ENCODE peak calls at places on chromosomes 6 and 20, in eight cellular contexts. K, T, E, I, H, G, F and W are unnamed samples.

GRCh38 chr6:39144804-39145203 is 29.8 kb upstream of the SAYSD1 start:
- DNase-seq in K (no peak), T (no peak), E (no peak), I (no peak), H (no peak), G (no peak), F (no peak), W (no peak)

GRCh38 chr6:91659881-91660280 is 1073.0 kb upstream of the MAP3K7 start:
- DNase-seq in K (no peak), T (no peak), E (no peak), I (no peak), H (no peak), G (no peak), F (no peak), W (no peak)

GRCh38 chr6:90610671-90611542 is 24.0 kb upstream of the MAP3K7 start:
- DNase-seq in K (no peak), T (no peak), E (no peak), I (no peak), H (peak), G (no peak), F (peak), W (no peak)

GRCh38 chr6:142030115-142030619 is 102.6 kb upstream of the GJE1 start:
- DNase-seq in K (no peak), T (no peak), E (no peak), I (no peak), H (no peak), G (no peak), F (peak), W (no peak)

GRCh38 chr20:23118766-23119165 is 32.6 kb upstream of the CD93 start:
- DNase-seq in K (no peak), T (no peak), E (no peak), I (no peak), H (no peak), G (no peak), F (no peak), W (no peak)

GRCh38 chr6:150167479-150167873 is 24.6 kb downstream of the PPP1R14C start:
- DNase-seq in K (no peak), T (no peak), E (no peak), I (no peak), H (no peak), G (no peak), F (no peak), W (no peak)

GRCh38 chr6:43970068-43970912 is 157.0 kb downstream of the MRPL14 start:
- DNase-seq in K (no peak), T (no peak), E (no peak), I (no peak), H (no peak), G (no peak), F (no peak), W (no peak)

GRCh38 chr20:53849471-53850059 is 220.8 kb downstream of the BCAS1 start:
- DNase-seq in K (no peak), T (no peak), E (no peak), I (no peak), H (no peak), G (no peak), F (no peak), W (no peak)

GRCh38 chr6:143507358-143508145 is 4.0 kb downstream of the FUCA2 start:
- DNase-seq in K (peak), T (no peak), E (no peak), I (no peak), H (peak), G (no peak), F (no peak), W (no peak)

GRCh38 chr6:160424256-160424655 is 76.1 kb downstream of the SLC22A3 start:
- DNase-seq in K (no peak), T (no peak), E (peak), I (no peak), H (no peak), G (no peak), F (no peak), W (no peak)

GRCh38 chr6:1872649-1873131 is 263.0 kb downstream of the FOXC1 start:
- DNase-seq in K (peak), T (no peak), E (no peak), I (no peak), H (no peak), G (no peak), F (peak), W (no peak)

GRCh38 chr20:32681175-32682084 is 7.7 kb upstream of the C20orf203 start:
- DNase-seq in K (no peak), T (no peak), E (no peak), I (no peak), H (no peak), G (no peak), F (no peak), W (no peak)

GRCh38 chr6:136797977-136798376 is 5.7 kb upstream of the MAP3K5 start:
- DNase-seq in K (no peak), T (no peak), E (no peak), I (no peak), H (no peak), G (no peak), F (no peak), W (no peak)

GRCh38 chr6:43242908-43243648 is at the start of gene TTBK1:
- DNase-seq in K (no peak), T (no peak), E (no peak), I (no peak), H (no peak), G (no peak), F (no peak), W (peak)

GRCh38 chr6:122770835-122771601 is 8.5 kb upstream of the FABP7 start:
- DNase-seq in K (no peak), T (no peak), E (no peak), I (no peak), H (no peak), G (no peak), F (no peak), W (no peak)

GRCh38 chr20:57772349-57772964 is 62.6 kb upstream of the PMEPA1 start:
- DNase-seq in K (peak), T (no peak), E (no peak), I (peak), H (no peak), G (no peak), F (peak), W (peak)

GRCh38 chr6:118735320-118735719 is 83.9 kb upstream of the CEP85L start:
- DNase-seq in K (no peak), T (no peak), E (no peak), I (no peak), H (peak), G (no peak), F (no peak), W (no peak)

GRCh38 chr6:168167431-168168315 is 88.7 kb upstream of the FRMD1 start:
- DNase-seq in K (no peak), T (no peak), E (no peak), I (no peak), H (no peak), G (no peak), F (no peak), W (no peak)

GRCh38 chr6:32845381-32845884 is 1.6 kb upstream of the PSMB8 start:
- DNase-seq in K (no peak), T (peak), E (no peak), I (no peak), H (peak), G (no peak), F (no peak), W (peak)

GRCh38 chr6:148147431-148147830 is 195.2 kb upstream of the SASH1 start:
- DNase-seq in K (no peak), T (no peak), E (no peak), I (no peak), H (no peak), G (no peak), F (no peak), W (no peak)

GRCh38 chr6:146770965-146771735 is 172.4 kb downstream of the ADGB start:
- DNase-seq in K (no peak), T (no peak), E (no peak), I (peak), H (no peak), G (no peak), F (peak), W (peak)

GRCh38 chr6:32947552-32948465 is 5.1 kb downstream of the HLA-DMA start:
- DNase-seq in K (no peak), T (peak), E (peak), I (no peak), H (no peak), G (no peak), F (peak), W (peak)

GRCh38 chr20:3815703-3816315 is 4.5 kb upstream of the AP5S1 start:
- DNase-seq in K (no peak), T (peak), E (no peak), I (no peak), H (no peak), G (no peak), F (no peak), W (no peak)

GRCh38 chr6:4776967-4777925 is 1.0 kb downstream of the CDYL start:
- DNase-seq in K (no peak), T (peak), E (no peak), I (peak), H (peak), G (peak), F (peak), W (no peak)

GRCh38 chr6:31888281-31889258 is 8.9 kb downstream of the EHMT2 start:
- DNase-seq in K (no peak), T (no peak), E (no peak), I (peak), H (peak), G (peak), F (no peak), W (peak)

GRCh38 chr6:8157839-8158238 is 55.5 kb upstream of the EEF1E1 start:
- DNase-seq in K (no peak), T (no peak), E (no peak), I (no peak), H (no peak), G (no peak), F (no peak), W (no peak)

GRCh38 chr6:43522547-43523263 is 5.8 kb downstream of the POLR1C start:
- DNase-seq in K (no peak), T (no peak), E (no peak), I (no peak), H (no peak), G (no peak), F (no peak), W (no peak)

GRCh38 chr6:154448448-154449096 is 61.9 kb downstream of the CNKSR3 start:
- DNase-seq in K (peak), T (peak), E (no peak), I (no peak), H (no peak), G (no peak), F (peak), W (no peak)

GRCh38 chr6:169960891-169961611 is 209.6 kb downstream of the ERMARD start:
- DNase-seq in K (no peak), T (no peak), E (no peak), I (peak), H (no peak), G (no peak), F (no peak), W (no peak)

GRCh38 chr20:39778847-39779641 is 816.9 kb downstream of the DHX35 start:
- DNase-seq in K (no peak), T (no peak), E (no peak), I (no peak), H (no peak), G (no peak), F (peak), W (no peak)

GRCh38 chr6:156808287-156808686 is 31.1 kb downstream of the ARID1B start:
- DNase-seq in K (peak), T (no peak), E (no peak), I (no peak), H (no peak), G (no peak), F (peak), W (no peak)

GRCh38 chr6:147060636-147061035 is 143.6 kb upstream of the STXBP5 start:
- DNase-seq in K (no peak), T (no peak), E (no peak), I (no peak), H (no peak), G (no peak), F (no peak), W (no peak)

GRCh38 chr6:40721252-40721936 is 134.2 kb upstream of the LRFN2 start:
- DNase-seq in K (no peak), T (no peak), E (no peak), I (no peak), H (no peak), G (no peak), F (no peak), W (no peak)

GRCh38 chr6:51528556-51528955 is 558.9 kb downstream of the PKHD1 start:
- DNase-seq in K (no peak), T (no peak), E (no peak), I (no peak), H (no peak), G (no peak), F (no peak), W (no peak)

GRCh38 chr20:36491901-36492617 is 49.3 kb upstream of the MYL9 start:
- DNase-seq in K (no peak), T (no peak), E (no peak), I (peak), H (peak), G (no peak), F (no peak), W (peak)

GRCh38 chr6:149129401-149130077 is 188.0 kb upstream of the TAB2 start:
- DNase-seq in K (peak), T (no peak), E (no peak), I (no peak), H (no peak), G (no peak), F (peak), W (no peak)